ENCODE peak calls at places on chromosome 18, in seven cellular contexts. P is BJ, R is foreskin fibroblast, H is heart left ventricle, T is esophagus squamous epithelium, Z is PC-9, C is astrocyte of the spinal cord. B is an unnamed sample.

GRCh38 chr18:61574665-61575064 is 241.4 kb downstream of the CDH20 start:
- DNase-seq in C (no peak), H (no peak), R (no peak), Z (no peak), T (no peak), P (no peak), B (no peak)

GRCh38 chr18:31454066-31454708 is 6.6 kb downstream of the DSG3 start:
- DNase-seq in R (no peak), Z (peak), C (peak), H (no peak), T (no peak), P (no peak), B (peak)

GRCh38 chr18:77702686-77703085 is 453.0 kb downstream of the GALR1 start:
- DNase-seq in Z (peak), T (no peak), P (no peak), C (peak), R (no peak), H (no peak), B (peak)

GRCh38 chr18:63736856-63737255 is 34.1 kb downstream of the SERPINB11 start:
- DNase-seq in H (no peak), C (peak), Z (peak), R (peak), T (no peak), P (peak), B (no peak)

GRCh38 chr18:58143391-58143790 is 99.4 kb downstream of the NEDD4L start:
- DNase-seq in C (peak), H (no peak), Z (no peak), P (no peak), T (no peak), R (no peak), B (no peak)

GRCh38 chr18:11320981-11321380 is 171.6 kb upstream of the PIEZO2 start:
- DNase-seq in H (no peak), R (peak), C (peak), T (no peak), P (peak), Z (no peak), B (peak)

GRCh38 chr18:63540131-63540530 is 2.0 kb upstream of the SERPINB12 start:
- DNase-seq in Z (peak), C (peak), P (peak), R (peak), T (no peak), H (no peak), B (peak)

GRCh38 chr18:183769-184168 is 25.4 kb downstream of the USP14 start:
- DNase-seq in R (no peak), Z (no peak), C (peak), H (no peak), T (no peak), P (no peak), B (peak)

GRCh38 chr18:72541871-72542690 is 2.1 kb downstream of the CBLN2 start:
- DNase-seq in Z (no peak), P (no peak), T (no peak), R (no peak), C (peak), H (peak), B (no peak)

GRCh38 chr18:61754039-61754583 is 138.7 kb downstream of the RNF152 start:
- DNase-seq in Z (no peak), C (no peak), R (no peak), P (no peak), H (no peak), T (no peak), B (no peak)

GRCh38 chr18:76955529-76956170 is 133.3 kb downstream of the ZNF236 start:
- DNase-seq in R (no peak), C (no peak), H (no peak), Z (no peak), T (no peak), P (no peak), B (no peak)

GRCh38 chr18:26460449-26461091 is 87.8 kb downstream of the KCTD1 start:
- DNase-seq in H (peak), R (no peak), P (no peak), Z (no peak), C (peak), T (no peak), B (peak)

GRCh38 chr18:39453882-39454281 is 1888.3 kb upstream of the CELF4 start:
- DNase-seq in H (no peak), C (peak), R (no peak), T (no peak), Z (no peak), P (no peak), B (peak)

GRCh38 chr18:48408111-48408726 is 964 bp downstream of the ZBTB7C start:
- DNase-seq in P (no peak), C (no peak), T (no peak), Z (no peak), H (peak), R (no peak), B (no peak)

GRCh38 chr18:76619342-76620315 is 124.6 kb upstream of the ZNF516 start:
- DNase-seq in C (peak), H (peak), T (no peak), P (no peak), R (peak), Z (no peak), B (peak)

GRCh38 chr18:69817335-69817935 is 130.2 kb downstream of the CD226 start:
- DNase-seq in H (no peak), P (peak), R (peak), Z (no peak), T (no peak), C (peak), B (peak)

GRCh38 chr18:35376393-35376741 is 770 bp downstream of the ZNF396 start:
- DNase-seq in R (no peak), P (no peak), C (no peak), T (no peak), Z (no peak), H (peak), B (no peak)

GRCh38 chr18:65124633-65125032 is 626.2 kb upstream of the CDH7 start:
- DNase-seq in Z (no peak), P (no peak), C (no peak), H (no peak), T (no peak), R (no peak), B (no peak)

GRCh38 chr18:8938817-8939216 is 163.7 kb upstream of the NDUFV2 start:
- DNase-seq in T (no peak), R (no peak), P (no peak), H (no peak), Z (no peak), C (no peak), B (no peak)

GRCh38 chr18:8895987-8896619 is 190.7 kb downstream of the MTCL1 start:
- DNase-seq in H (no peak), Z (no peak), T (no peak), P (peak), R (peak), C (peak), B (peak)

DNA sequence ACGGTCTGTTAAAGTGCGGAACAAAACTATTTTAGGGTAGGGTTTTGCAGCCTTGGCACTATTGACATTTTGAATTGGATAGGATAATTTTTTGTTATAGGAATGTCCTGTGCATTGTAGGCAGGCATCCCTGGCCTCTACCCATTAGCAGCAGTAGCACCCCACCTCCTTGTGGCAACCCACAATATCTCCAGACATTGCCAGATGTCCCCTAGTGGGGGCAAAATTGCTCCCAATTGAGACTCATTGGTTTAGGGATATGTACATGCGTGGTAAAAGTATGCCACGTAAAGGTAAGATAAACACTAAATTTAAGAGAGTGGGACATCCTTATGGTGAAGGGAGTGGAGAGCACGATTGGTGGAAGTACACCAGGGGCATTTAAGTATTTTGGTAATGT is 4.6 kb downstream of the MIB1 start:
- DNase-seq in H (no peak), C (no peak), Z (no peak), T (no peak), P (no peak), R (no peak), B (no peak)
- TF ChIP-seq CTCF in H (no peak), C (no peak), Z (no peak), T (no peak), P (no peak), R (no peak), B (no peak)

GRCh38 chr18:7079231-7079630 is 38.4 kb downstream of the LAMA1 start:
- DNase-seq in C (no peak), P (no peak), T (no peak), Z (no peak), H (no peak), R (no peak), B (no peak)

GRCh38 chr18:7089369-7089768 is 28.2 kb downstream of the LAMA1 start:
- DNase-seq in C (no peak), H (no peak), P (no peak), R (no peak), Z (no peak), T (no peak), B (no peak)

GRCh38 chr18:7084766-7085080 is 32.9 kb downstream of the LAMA1 start:
- DNase-seq in T (no peak), C (peak), R (peak), Z (no peak), H (no peak), P (peak), B (peak)

GRCh38 chr18:7082666-7083065 is 34.9 kb downstream of the LAMA1 start:
- DNase-seq in C (no peak), Z (no peak), H (no peak), T (no peak), R (no peak), P (no peak), B (no peak)

GRCh38 chr18:7084080-7084765 is 33.4 kb downstream of the LAMA1 start:
- DNase-seq in T (no peak), P (peak), R (peak), Z (no peak), H (no peak), C (no peak), B (peak)
- H3K4me3 ChIP-seq in T (no peak), P (no peak), R (no peak), Z (no peak), H (no peak), C (no peak), B (no peak)

DNA sequence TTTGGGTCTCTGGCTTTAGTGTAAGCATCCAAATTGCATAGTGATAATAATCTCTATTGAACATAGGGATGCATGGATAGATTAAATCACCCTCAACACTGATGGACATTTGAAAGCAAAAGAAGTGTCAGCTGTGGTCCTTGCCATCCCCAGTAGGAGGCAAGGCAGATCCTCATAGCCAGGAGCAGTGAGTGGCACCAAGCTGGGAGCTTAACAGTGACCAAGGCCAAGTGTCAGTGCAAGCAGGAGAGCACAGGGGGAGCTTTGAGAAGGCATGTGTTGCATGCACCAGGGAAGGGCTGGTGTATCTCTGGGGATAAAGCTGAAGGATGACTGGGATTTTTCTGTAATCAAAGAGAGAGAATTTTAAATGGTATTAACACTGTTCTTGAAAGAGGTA is 14.7 kb downstream of the SLC14A1 start:
- DNase-seq in Z (no peak), H (no peak), C (no peak), T (no peak), R (no peak), P (no peak), B (no peak)
- TF ChIP-seq CTCF in Z (no peak), H (no peak), C (no peak), T (no peak), R (no peak), P (no peak), B (no peak)

GRCh38 chr18:12423393-12423792 is 15.7 kb downstream of the PRELID3A start:
- DNase-seq in H (no peak), P (no peak), T (no peak), Z (no peak), C (no peak), R (no peak), B (no peak)

GRCh38 chr18:12420831-12421421 is 13.2 kb downstream of the PRELID3A start:
- DNase-seq in T (no peak), R (no peak), C (peak), H (no peak), Z (no peak), P (no peak), B (no peak)

GRCh38 chr18:12423820-12424219 is 16.1 kb downstream of the PRELID3A start:
- DNase-seq in P (no peak), T (no peak), R (no peak), Z (no peak), H (no peak), C (no peak), B (no peak)

GRCh38 chr18:12422936-12423335 is 15.2 kb downstream of the PRELID3A start:
- DNase-seq in T (no peak), P (no peak), C (no peak), R (no peak), H (no peak), Z (no peak), B (no peak)

GRCh38 chr18:12421732-12422131 is 14.0 kb downstream of the PRELID3A start:
- DNase-seq in R (no peak), Z (no peak), H (no peak), T (no peak), C (no peak), P (no peak), B (no peak)
- H3K4me3 ChIP-seq in R (no peak), Z (no peak), H (no peak), T (no peak), C (no peak), P (no peak), B (no peak)

DNA sequence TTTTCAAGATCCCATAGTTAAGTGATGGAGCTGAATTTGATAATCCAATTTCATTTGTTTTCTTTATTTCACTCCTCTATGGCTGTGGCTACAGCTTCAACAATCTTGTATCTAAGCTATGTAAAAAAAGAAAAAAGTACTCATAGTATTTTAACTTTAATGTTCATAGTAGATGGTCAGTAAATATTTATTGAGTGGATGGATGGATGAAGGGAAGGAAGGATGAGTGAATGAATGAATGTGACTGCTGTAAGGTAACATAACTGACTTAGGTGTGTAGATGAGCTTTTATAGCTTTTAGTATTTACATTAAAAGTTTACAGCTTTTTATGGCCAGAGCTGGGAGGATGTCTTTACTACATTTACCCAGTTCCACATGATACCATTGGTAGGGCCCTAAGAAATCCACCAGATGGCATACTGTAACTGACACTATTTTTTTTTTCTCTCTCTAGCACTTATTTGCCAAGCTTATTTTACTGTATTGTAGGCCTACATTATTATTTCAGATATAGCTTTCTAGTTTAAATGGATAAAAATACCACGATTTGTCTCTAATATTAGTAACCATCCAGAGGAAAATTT is 13.4 kb upstream of the HRH4 start:
- DNase-seq in P (no peak), Z (no peak), T (no peak), R (no peak), H (no peak), C (no peak), B (no peak)
- TF ChIP-seq CTCF in P (peak), Z (peak), T (no peak), R (peak), H (no peak), C (no peak), B (no peak)

DNA sequence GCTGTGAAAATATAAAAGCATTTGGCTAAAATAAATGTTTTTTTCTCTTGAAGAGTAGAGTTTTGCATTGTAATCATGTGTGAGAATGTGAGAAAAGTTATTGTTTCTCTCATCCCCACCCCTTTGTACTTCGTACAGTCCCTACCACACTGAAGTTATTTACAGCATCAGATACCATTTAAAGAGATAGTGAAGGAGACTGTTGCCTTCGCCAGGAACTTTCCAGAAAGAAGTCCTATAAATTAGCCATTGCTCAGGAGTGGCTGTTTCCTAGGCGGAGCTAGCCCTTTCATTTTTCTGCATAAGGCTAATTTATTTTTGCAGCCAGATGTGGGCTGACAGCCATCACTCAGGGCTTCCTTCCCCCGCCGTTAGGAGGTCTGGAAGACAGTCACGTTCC is 16.9 kb downstream of the TSHZ1 start:
- DNase-seq in Z (no peak), C (peak), P (no peak), H (no peak), R (no peak), T (no peak), B (no peak)
- H3K4me3 ChIP-seq in Z (no peak), C (no peak), P (no peak), H (peak), R (peak), T (no peak), B (no peak)

GRCh38 chr18:40957533-40958070 is 997.4 kb upstream of the PIK3C3 start:
- DNase-seq in P (no peak), H (no peak), C (no peak), R (no peak), T (no peak), Z (no peak), B (no peak)
- TF ChIP-seq CTCF in P (no peak), H (no peak), C (no peak), R (no peak), T (no peak), Z (no peak), B (no peak)

DNA sequence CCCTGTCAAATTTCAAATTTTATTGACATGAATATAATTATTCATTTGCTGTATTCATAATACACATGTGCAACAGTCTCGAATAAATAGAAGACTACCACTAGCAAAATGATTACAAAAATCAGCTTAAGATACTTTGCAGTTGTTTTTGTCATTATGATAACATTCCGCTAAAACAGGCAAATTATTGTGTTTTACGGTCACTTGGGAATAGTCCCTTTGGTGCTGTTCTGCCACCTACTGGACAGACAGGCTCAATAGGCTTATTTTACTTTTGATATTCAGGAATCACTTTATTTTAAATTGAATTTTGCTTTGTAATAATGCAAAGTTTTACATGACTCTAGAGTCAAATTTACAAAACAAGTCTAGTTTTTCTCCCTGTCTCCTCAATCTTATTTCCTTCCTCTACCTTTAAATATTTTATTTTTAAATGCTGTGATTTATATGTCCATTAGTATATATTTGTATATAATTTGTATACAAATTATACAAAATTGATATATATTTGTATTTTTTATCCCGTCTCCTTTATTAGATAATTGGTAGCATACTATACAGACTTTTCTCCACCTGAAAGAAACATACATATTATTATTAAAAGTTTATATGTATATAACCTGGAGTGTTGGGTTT is 456.3 kb downstream of the DLGAP1 start:
- DNase-seq in Z (no peak), R (peak), C (peak), H (no peak), T (no peak), P (no peak), B (peak)
- H3K4me3 ChIP-seq in Z (no peak), R (no peak), C (no peak), H (no peak), T (no peak), P (no peak), B (no peak)

B was measured in AG10803.